ENCODE peak calls at places on chromosomes 6 and 20, in five cellular contexts. One of them, this sample, is unnamed.
A peak's percentile ranks its signal among the peaks of the same experiment; 100 is the strongest.

GRCh38 chr6:166307981-166308768 is at the start of gene PRR18:
- DNase-seq in endodermal cell: peak; percentile 77
- DNase-seq in CD8-positive, alpha-beta memory T cell: no peak
- DNase-seq in heart right ventricle: no peak
- DNase-seq in tibial artery: no peak
- DNase-seq in this sample: no peak

GRCh38 chr6:25960689-25961088 is 1.9 kb upstream of the TRIM38 start:
- DNase-seq in heart right ventricle: no peak
- DNase-seq in CD8-positive, alpha-beta memory T cell: no peak
- DNase-seq in endodermal cell: no peak
- DNase-seq in tibial artery: no peak
- DNase-seq in this sample: no peak

GRCh38 chr6:107784669-107785068 is 39.4 kb downstream of the SCML4 start:
- DNase-seq in heart right ventricle: no peak
- DNase-seq in CD8-positive, alpha-beta memory T cell: no peak
- DNase-seq in tibial artery: no peak
- DNase-seq in endodermal cell: peak; percentile 31
- DNase-seq in this sample: no peak

GRCh38 chr6:166162599-166163342 is 4.9 kb downstream of the TBXT start:
- DNase-seq in CD8-positive, alpha-beta memory T cell: no peak
- DNase-seq in endodermal cell: no peak
- DNase-seq in heart right ventricle: no peak
- DNase-seq in tibial artery: no peak
- DNase-seq in this sample: no peak

GRCh38 chr6:47587503-47587902 is 109.9 kb downstream of the CD2AP start:
- DNase-seq in endodermal cell: no peak
- DNase-seq in CD8-positive, alpha-beta memory T cell: no peak
- DNase-seq in tibial artery: no peak
- DNase-seq in heart right ventricle: no peak
- DNase-seq in this sample: no peak

GRCh38 chr6:45504947-45505346 is 127.2 kb upstream of the SUPT3H start:
- DNase-seq in heart right ventricle: no peak
- DNase-seq in tibial artery: no peak
- DNase-seq in CD8-positive, alpha-beta memory T cell: no peak
- DNase-seq in endodermal cell: peak; percentile 83
- DNase-seq in this sample: no peak

GRCh38 chr20:5195655-5196054 is 68.8 kb downstream of the CDS2 start:
- DNase-seq in endodermal cell: no peak
- DNase-seq in heart right ventricle: no peak
- DNase-seq in tibial artery: no peak
- DNase-seq in CD8-positive, alpha-beta memory T cell: no peak
- DNase-seq in this sample: no peak

GRCh38 chr20:58039569-58040092 is 188.8 kb downstream of the ANKRD60 start:
- DNase-seq in CD8-positive, alpha-beta memory T cell: no peak
- DNase-seq in tibial artery: no peak
- DNase-seq in endodermal cell: no peak
- DNase-seq in heart right ventricle: no peak
- DNase-seq in this sample: peak; percentile 61

GRCh38 chr6:81896561-81896960 is 144.1 kb upstream of the TENT5A start:
- DNase-seq in tibial artery: no peak
- DNase-seq in endodermal cell: no peak
- DNase-seq in heart right ventricle: no peak
- DNase-seq in CD8-positive, alpha-beta memory T cell: no peak
- DNase-seq in this sample: no peak

GRCh38 chr6:88161921-88162320 is 4.2 kb downstream of the CNR1 start:
- DNase-seq in tibial artery: no peak
- DNase-seq in CD8-positive, alpha-beta memory T cell: no peak
- DNase-seq in endodermal cell: no peak
- DNase-seq in heart right ventricle: no peak
- DNase-seq in this sample: no peak

GRCh38 chr6:16320533-16321340 is 82.3 kb downstream of the GMPR start:
- DNase-seq in tibial artery: peak; percentile 64
- DNase-seq in endodermal cell: no peak
- DNase-seq in CD8-positive, alpha-beta memory T cell: no peak
- DNase-seq in heart right ventricle: no peak
- DNase-seq in this sample: no peak

GRCh38 chr20:12166053-12166717 is 248.5 kb downstream of the BTBD3 start:
- DNase-seq in CD8-positive, alpha-beta memory T cell: no peak
- DNase-seq in heart right ventricle: peak; percentile 70
- DNase-seq in tibial artery: no peak
- DNase-seq in endodermal cell: no peak
- DNase-seq in this sample: no peak

GRCh38 chr20:47698142-47698541 is 87.1 kb downstream of the SULF2 start:
- DNase-seq in endodermal cell: no peak
- DNase-seq in heart right ventricle: no peak
- DNase-seq in tibial artery: no peak
- DNase-seq in CD8-positive, alpha-beta memory T cell: no peak
- DNase-seq in this sample: no peak

GRCh38 chr20:47689726-47690125 is 95.6 kb downstream of the SULF2 start:
- DNase-seq in tibial artery: no peak
- DNase-seq in CD8-positive, alpha-beta memory T cell: no peak
- DNase-seq in heart right ventricle: no peak
- DNase-seq in endodermal cell: no peak
- DNase-seq in this sample: no peak

GRCh38 chr20:47696856-47697255 is 88.4 kb downstream of the SULF2 start:
- DNase-seq in endodermal cell: no peak
- DNase-seq in heart right ventricle: no peak
- DNase-seq in tibial artery: no peak
- DNase-seq in CD8-positive, alpha-beta memory T cell: no peak
- DNase-seq in this sample: no peak

GRCh38 chr20:47691632-47692031 is 93.6 kb downstream of the SULF2 start:
- DNase-seq in CD8-positive, alpha-beta memory T cell: no peak
- DNase-seq in tibial artery: no peak
- DNase-seq in endodermal cell: no peak
- DNase-seq in heart right ventricle: no peak
- DNase-seq in this sample: no peak

DNA sequence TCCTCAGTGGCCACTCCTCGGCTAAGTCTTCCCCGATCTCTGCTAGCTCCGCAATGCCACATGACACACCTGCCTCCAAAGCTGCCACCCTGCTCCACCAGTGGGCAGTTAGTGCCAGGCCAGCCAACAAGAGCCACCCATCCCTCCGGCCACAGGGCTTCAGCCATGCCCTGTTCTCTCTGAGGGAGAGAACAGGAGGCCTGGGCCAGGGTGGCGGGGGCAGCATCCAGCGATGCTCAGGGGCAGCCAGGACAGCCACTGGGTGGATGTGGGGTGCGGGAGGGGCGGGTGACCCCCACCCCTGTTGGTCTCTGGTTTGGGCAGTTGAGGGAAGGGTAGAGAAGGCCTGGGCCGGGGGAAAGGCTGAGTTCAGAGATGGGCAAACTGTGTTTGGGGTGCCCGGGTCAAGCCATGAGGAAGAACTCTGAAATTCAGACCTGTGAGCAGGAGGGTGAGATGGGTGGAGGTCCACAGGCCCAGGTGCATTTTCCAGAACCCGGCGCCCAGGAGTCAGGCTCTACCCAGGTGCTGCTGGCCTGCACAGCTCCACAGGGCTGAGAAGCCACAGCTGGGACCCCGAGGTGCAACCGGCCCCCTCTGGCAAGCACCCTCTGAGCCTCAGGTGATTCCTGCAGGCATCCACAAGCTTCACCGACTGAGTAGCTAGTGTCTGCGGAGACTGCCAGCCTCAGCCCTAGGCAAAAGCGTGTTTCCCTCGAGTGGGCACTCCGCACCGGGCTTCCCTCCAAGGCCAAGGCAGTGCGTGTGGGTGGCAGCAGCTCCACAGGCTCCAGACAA is 91.1 kb downstream of the SULF2 start:
- DNase-seq in tibial artery: no peak
- DNase-seq in heart right ventricle: no peak
- DNase-seq in endodermal cell: no peak
- DNase-seq in CD8-positive, alpha-beta memory T cell: no peak
- DNase-seq in this sample: no peak
- H3K4me1 ChIP-seq in tibial artery: no peaks in the 10 kb centered on the region
- H3K4me1 ChIP-seq in heart right ventricle: no peaks in the 10 kb centered on the region
- H3K4me1 ChIP-seq in endodermal cell: no peaks in the 10 kb centered on the region
- H3K4me1 ChIP-seq in CD8-positive, alpha-beta memory T cell: no peaks in the 10 kb centered on the region
- H3K4me1 ChIP-seq in this sample: no peaks in the 10 kb centered on the region

GRCh38 chr6:43723737-43724295 is 36.2 kb upstream of the MRPS18A start:
- DNase-seq in CD8-positive, alpha-beta memory T cell: peak; percentile 47
- DNase-seq in heart right ventricle: peak; percentile 65
- DNase-seq in endodermal cell: peak; percentile 91
- DNase-seq in tibial artery: peak; percentile 46
- DNase-seq in this sample: peak; percentile 70
- H3K4me3 ChIP-seq in CD8-positive, alpha-beta memory T cell: no peak overlapping the region
- H3K4me3 ChIP-seq in heart right ventricle: no peak overlapping the region
- H3K4me3 ChIP-seq in endodermal cell: no peak overlapping the region
- H3K4me3 ChIP-seq in tibial artery: no peak overlapping the region
- H3K4me3 ChIP-seq in this sample: no peak overlapping the region

GRCh38 chr20:41046716-41047115 is 18.1 kb downstream of the TOP1 start:
- DNase-seq in tibial artery: no peak
- DNase-seq in endodermal cell: no peak
- DNase-seq in CD8-positive, alpha-beta memory T cell: no peak
- DNase-seq in heart right ventricle: no peak
- DNase-seq in this sample: no peak

GRCh38 chr20:41045680-41046079 is 17.1 kb downstream of the TOP1 start:
- DNase-seq in endodermal cell: no peak
- DNase-seq in heart right ventricle: no peak
- DNase-seq in CD8-positive, alpha-beta memory T cell: no peak
- DNase-seq in tibial artery: no peak
- DNase-seq in this sample: no peak

GRCh38 chr20:41047279-41047974 is 18.8 kb downstream of the TOP1 start:
- DNase-seq in endodermal cell: no peak
- DNase-seq in CD8-positive, alpha-beta memory T cell: peak; percentile 13
- DNase-seq in heart right ventricle: no peak
- DNase-seq in tibial artery: no peak
- DNase-seq in this sample: no peak

GRCh38 chr20:41041693-41042092 is 13.1 kb downstream of the TOP1 start:
- DNase-seq in endodermal cell: no peak
- DNase-seq in CD8-positive, alpha-beta memory T cell: no peak
- DNase-seq in tibial artery: no peak
- DNase-seq in heart right ventricle: no peak
- DNase-seq in this sample: no peak

GRCh38 chr20:41044409-41045062 is 15.9 kb downstream of the TOP1 start:
- DNase-seq in heart right ventricle: no peak
- DNase-seq in tibial artery: no peak
- DNase-seq in CD8-positive, alpha-beta memory T cell: no peak
- DNase-seq in endodermal cell: no peak
- DNase-seq in this sample: no peak
- H3K4me1 ChIP-seq in heart right ventricle: peaks cover 77% of the 10 kb centered on the region
- H3K4me1 ChIP-seq in tibial artery: peaks cover 79% of the 10 kb centered on the region
- H3K4me1 ChIP-seq in CD8-positive, alpha-beta memory T cell: peaks cover 80% of the 10 kb centered on the region
- H3K4me1 ChIP-seq in endodermal cell: peaks cover 4% of the 10 kb centered on the region
- H3K4me1 ChIP-seq in this sample: peaks cover 2% of the 10 kb centered on the region

DNA sequence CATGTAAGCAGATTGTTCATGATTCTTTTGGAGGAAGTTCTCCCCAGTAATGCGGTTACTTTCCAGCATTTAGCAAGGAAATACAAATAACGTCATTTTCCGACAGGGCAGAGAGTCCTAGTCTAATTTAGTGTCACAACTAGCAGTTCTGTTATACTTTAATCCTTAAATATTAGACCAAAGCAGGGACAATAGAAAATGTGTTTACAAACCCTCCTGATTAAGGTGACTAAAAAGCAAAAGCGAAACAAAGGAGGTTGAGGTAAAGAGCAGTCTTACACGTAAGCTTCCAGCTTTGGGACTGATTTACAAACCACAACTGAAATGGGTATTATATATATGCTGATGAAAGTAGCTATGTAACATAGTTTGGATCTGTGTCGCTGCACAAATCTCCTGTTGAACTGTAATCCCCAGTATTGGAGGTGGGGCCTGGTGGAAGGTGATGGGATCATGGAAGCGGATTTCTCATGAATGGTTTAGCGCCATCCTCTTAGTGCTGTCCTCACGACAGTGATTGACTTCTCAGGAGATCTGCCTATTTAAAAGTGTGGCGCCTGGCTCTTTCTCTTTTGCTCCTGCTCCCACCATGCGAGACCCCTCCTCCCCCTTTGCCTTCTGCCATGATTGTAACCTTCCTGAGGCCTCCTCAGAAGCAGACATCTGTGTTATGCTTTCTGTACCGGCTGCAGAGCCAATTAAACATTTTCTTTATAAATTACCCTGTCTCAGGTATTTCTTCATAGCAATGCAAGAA is 81.9 kb downstream of the PLCB1 start:
- DNase-seq in CD8-positive, alpha-beta memory T cell: peak; percentile 26
- DNase-seq in tibial artery: no peak
- DNase-seq in heart right ventricle: no peak
- DNase-seq in endodermal cell: no peak
- DNase-seq in this sample: no peak
- H3K4me3 ChIP-seq in CD8-positive, alpha-beta memory T cell: peak overlapping the region; percentile 7
- H3K4me3 ChIP-seq in tibial artery: no peak overlapping the region
- H3K4me3 ChIP-seq in heart right ventricle: no peak overlapping the region
- H3K4me3 ChIP-seq in endodermal cell: no peak overlapping the region
- H3K4me3 ChIP-seq in this sample: no peak overlapping the region